ENCODE peak calls at places on chromosomes 4 and X, in six cellular contexts. L is breast epithelium; C is mesendoderm; U is cerebellum; W is activated naive CD8-positive, alpha-beta T cell treated with anti-CD3 and anti-CD28 coated beads, Interleukin-2, amount 50 U/mL, for 24 hours; B is MM.1S. J is an unnamed sample.

GRCh38 chr4:123418486-123418931 is 21.9 kb downstream of the SPRY1 start:
- DNase-seq in U (no peak), W (no peak), L (peak; percentile 68), C (peak; percentile 97), B (peak; percentile 94), J (peak; percentile 55)

GRCh38 chrX:78708830-78709229 is 38.7 kb upstream of the LPAR4 start:
- DNase-seq in B (no peak), C (no peak), U (no peak), W (no peak), L (no peak), J (no peak)

GRCh38 chr4:156293657-156294297 is 340.1 kb upstream of the CTSO start:
- DNase-seq in U (no peak), B (no peak), C (no peak), L (no peak), W (no peak), J (no peak)

GRCh38 chrX:12162420-12162819 is 24.1 kb downstream of the FRMPD4 start:
- DNase-seq in C (no peak), W (no peak), B (no peak), L (no peak), U (no peak), J (no peak)

GRCh38 chr4:161926033-161926828 is 237.6 kb downstream of the FSTL5 start:
- DNase-seq in U (no peak), W (no peak), C (no peak), B (no peak), L (no peak), J (no peak)

GRCh38 chrX:53251307-53251706 is 26.3 kb upstream of the KDM5C start:
- DNase-seq in W (no peak), U (no peak), C (no peak), B (no peak), L (no peak), J (no peak)

GRCh38 chr4:184016742-184017668 is 111.9 kb downstream of the STOX2 start:
- DNase-seq in B (no peak), L (no peak), W (no peak), U (no peak), C (no peak), J (no peak)

GRCh38 chrX:119790977-119791436 is 423 bp downstream of the RPL39 start:
- DNase-seq in U (peak; percentile 13), B (peak; percentile 30), L (peak; percentile 18), W (peak; percentile 29), C (peak; percentile 37), J (peak; percentile 59)

GRCh38 chr4:174120446-174121142 is 162.9 kb downstream of the FBXO8 start:
- DNase-seq in W (peak; percentile 7), B (peak; percentile 61), U (peak; percentile 37), C (peak; percentile 61), L (no peak), J (peak; percentile 41)

J was measured in RPMI8226.